ENCODE peak calls at places on chromosomes 5 and 9, in four cellular contexts. D is fibroblast of lung, V is AG09309, I is hepatocyte. L is an unnamed sample.

GRCh38 chr5:38008198-38008597 is 168.4 kb upstream of the GDNF start:
- DNase-seq in V (no peak), D (no peak), I (no peak), L (no peak)

GRCh38 chr9:101148344-101148743 is 119.8 kb downstream of the PLPPR1 start:
- DNase-seq in D (no peak), I (no peak), V (no peak), L (peak)

GRCh38 chr9:134010774-134011173 is 14.5 kb upstream of the BRD3OS start:
- DNase-seq in V (no peak), I (no peak), D (peak), L (no peak)

GRCh38 chr5:25862276-25862675 is 1176.1 kb downstream of the CDH9 start:
- DNase-seq in I (no peak), V (no peak), D (no peak), L (no peak)

GRCh38 chr5:89929173-89929572 is 480.4 kb downstream of the CETN3 start:
- DNase-seq in V (no peak), I (no peak), D (no peak), L (no peak)

GRCh38 chr9:71620806-71621205 is 147.5 kb downstream of the CEMIP2 start:
- DNase-seq in D (peak), I (no peak), V (no peak), L (no peak)

GRCh38 chr5:56984445-56984844 is 32.5 kb upstream of the MIER3 start:
- DNase-seq in D (peak), I (no peak), V (no peak), L (no peak)

GRCh38 chr9:93229636-93230035 is 45.7 kb downstream of the WNK2 start:
- DNase-seq in D (no peak), V (no peak), I (no peak), L (no peak)

GRCh38 chr9:126154869-126155268 is 171.8 kb upstream of the MVB12B start:
- DNase-seq in V (no peak), I (no peak), D (no peak), L (peak)

GRCh38 chr5:160297004-160297403 is 15.4 kb downstream of the CCNJL start:
- DNase-seq in D (no peak), V (no peak), I (no peak), L (no peak)

GRCh38 chr5:31047621-31048020 is 145.9 kb upstream of the CDH6 start:
- DNase-seq in I (no peak), D (no peak), V (no peak), L (no peak)

GRCh38 chr5:132293066-132293991 is 865 bp upstream of the SLC22A4 start:
- DNase-seq in D (peak), I (peak), V (no peak), L (peak)

GRCh38 chr5:178371362-178372090 is 138.9 kb upstream of the PHYKPL start:
- DNase-seq in V (no peak), D (no peak), I (no peak), L (peak)

GRCh38 chr5:91189480-91190332 is 193.4 kb downstream of the ARRDC3 start:
- DNase-seq in V (peak), D (peak), I (peak), L (no peak)

GRCh38 chr9:113309204-113309813 is 6.1 kb upstream of the RNF183 start:
- DNase-seq in D (peak), I (peak), V (no peak), L (peak)

GRCh38 chr5:3218916-3219650 is 376.5 kb upstream of the IRX1 start:
- DNase-seq in I (no peak), D (no peak), V (no peak), L (no peak)

GRCh38 chr9:135706288-135706687 is 4.3 kb downstream of the KCNT1 start:
- DNase-seq in D (no peak), I (no peak), V (no peak), L (no peak)

GRCh38 chr5:138664276-138664943 is 88.8 kb upstream of the CTNNA1 start:
- DNase-seq in I (peak), D (peak), V (peak), L (no peak)

GRCh38 chr9:77725820-77726219 is 77.7 kb upstream of the GNA14 start:
- DNase-seq in I (no peak), D (no peak), V (no peak), L (no peak)

GRCh38 chr5:134510970-134511795 is 14.3 kb upstream of the JADE2 start:
- DNase-seq in D (peak), V (no peak), I (peak), L (peak)

GRCh38 chr9:77819672-77820071 is 171.6 kb upstream of the GNA14 start:
- DNase-seq in I (no peak), V (no peak), D (peak), L (no peak)

GRCh38 chr5:33472805-33473409 is 32.1 kb downstream of the TARS1 start:
- DNase-seq in I (no peak), V (no peak), D (no peak), L (no peak)

GRCh38 chr9:124442360-124442759 is 7.9 kb upstream of the ADGRD2 start:
- DNase-seq in I (no peak), V (no peak), D (no peak), L (no peak)

GRCh38 chr9:94553029-94553938 is 1.6 kb upstream of the PCAT7 start:
- DNase-seq in D (no peak), V (no peak), I (peak), L (peak)

GRCh38 chr5:135883026-135883425 is 12.6 kb downstream of the IL9 start:
- DNase-seq in I (no peak), V (no peak), D (no peak), L (no peak)

GRCh38 chr5:180080670-180081280 is 9.2 kb upstream of the RNF130 start:
- DNase-seq in I (no peak), D (no peak), V (no peak), L (no peak)

GRCh38 chr5:10579537-10580521 is 16.0 kb downstream of the ANKRD33B start:
- DNase-seq in V (no peak), D (no peak), I (no peak), L (peak)

GRCh38 chr5:10578292-10578663 is 14.4 kb downstream of the ANKRD33B start:
- DNase-seq in I (no peak), D (no peak), V (no peak), L (no peak)

GRCh38 chr5:10577371-10578291 is 13.8 kb downstream of the ANKRD33B start:
- DNase-seq in I (no peak), D (peak), V (no peak), L (peak)

GRCh38 chr5:10580531-10581423 is 16.9 kb downstream of the ANKRD33B start:
- DNase-seq in I (no peak), D (no peak), V (no peak), L (peak)

GRCh38 chr5:10578869-10579268 is 15.0 kb downstream of the ANKRD33B start:
- DNase-seq in I (no peak), V (no peak), D (no peak), L (no peak)
- H3K4me3 ChIP-seq in I (no peak), V (no peak), D (no peak), L (no peak)

DNA sequence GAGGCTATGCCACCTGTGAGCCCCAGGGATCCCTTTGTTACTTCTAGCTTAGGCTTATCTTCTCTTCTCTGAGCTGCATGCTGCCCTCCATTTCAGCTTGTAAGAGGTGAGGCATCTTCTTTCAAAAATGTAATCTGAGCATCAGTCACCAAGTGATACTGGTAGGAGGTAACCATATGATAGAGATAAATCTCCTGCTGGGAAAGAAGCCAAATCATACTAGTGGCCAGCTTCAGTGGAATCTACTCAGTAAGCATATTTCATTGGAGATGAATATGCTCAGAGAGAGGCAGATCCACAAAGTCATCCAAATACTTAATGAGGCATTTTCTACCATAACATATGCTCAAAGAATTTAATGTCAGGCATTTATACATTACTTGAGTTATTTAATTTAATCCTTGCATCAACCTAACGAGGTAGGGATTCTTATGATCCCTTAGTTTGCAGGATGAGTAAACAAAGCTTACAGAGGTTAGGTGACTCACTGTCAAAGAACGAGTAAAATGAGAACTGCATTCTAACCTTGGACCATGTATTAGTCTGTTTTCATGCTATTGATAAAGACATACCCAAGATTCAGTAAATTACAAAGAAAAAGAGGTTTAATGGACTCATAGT is 50.9 kb upstream of the DMRTA1 start:
- DNase-seq in V (no peak), I (no peak), D (peak), L (no peak)
- H3K4me3 ChIP-seq in V (no peak), I (no peak), D (no peak), L (no peak)

GRCh38 chr5:106876665-106877194 is 794.0 kb downstream of the EFNA5 start:
- DNase-seq in V (no peak), D (no peak), I (no peak), L (no peak)
- H3K4me3 ChIP-seq in V (no peak), D (no peak), I (no peak), L (no peak)

DNA sequence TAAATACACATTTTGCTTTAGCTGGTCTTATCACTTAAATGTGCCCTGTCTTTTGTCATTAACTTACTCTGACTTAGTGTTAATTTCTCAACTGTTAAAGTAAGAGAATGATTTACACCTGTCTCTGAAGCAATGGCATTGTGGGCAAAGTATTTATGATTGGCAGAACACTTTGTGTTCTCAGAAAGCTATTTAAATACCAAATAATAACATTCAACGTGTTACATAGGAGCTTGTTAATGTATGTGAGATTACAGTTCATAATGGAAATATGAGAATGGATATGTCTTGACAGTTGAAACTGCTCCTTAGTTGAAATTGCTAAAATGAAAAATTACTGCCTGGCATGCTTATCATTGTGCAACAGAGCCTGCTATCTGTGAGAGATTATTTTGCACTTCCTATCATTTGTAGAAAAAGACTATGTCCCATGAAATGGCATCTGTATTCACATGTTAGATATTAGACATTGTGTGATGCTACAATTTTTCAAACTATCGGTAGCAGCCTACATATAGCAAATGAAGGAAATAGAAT is 46.1 kb downstream of the PRR16 start:
- DNase-seq in V (no peak), D (no peak), I (no peak), L (no peak)
- H3K4me3 ChIP-seq in V (no peak), D (no peak), I (no peak), L (no peak)

DNA sequence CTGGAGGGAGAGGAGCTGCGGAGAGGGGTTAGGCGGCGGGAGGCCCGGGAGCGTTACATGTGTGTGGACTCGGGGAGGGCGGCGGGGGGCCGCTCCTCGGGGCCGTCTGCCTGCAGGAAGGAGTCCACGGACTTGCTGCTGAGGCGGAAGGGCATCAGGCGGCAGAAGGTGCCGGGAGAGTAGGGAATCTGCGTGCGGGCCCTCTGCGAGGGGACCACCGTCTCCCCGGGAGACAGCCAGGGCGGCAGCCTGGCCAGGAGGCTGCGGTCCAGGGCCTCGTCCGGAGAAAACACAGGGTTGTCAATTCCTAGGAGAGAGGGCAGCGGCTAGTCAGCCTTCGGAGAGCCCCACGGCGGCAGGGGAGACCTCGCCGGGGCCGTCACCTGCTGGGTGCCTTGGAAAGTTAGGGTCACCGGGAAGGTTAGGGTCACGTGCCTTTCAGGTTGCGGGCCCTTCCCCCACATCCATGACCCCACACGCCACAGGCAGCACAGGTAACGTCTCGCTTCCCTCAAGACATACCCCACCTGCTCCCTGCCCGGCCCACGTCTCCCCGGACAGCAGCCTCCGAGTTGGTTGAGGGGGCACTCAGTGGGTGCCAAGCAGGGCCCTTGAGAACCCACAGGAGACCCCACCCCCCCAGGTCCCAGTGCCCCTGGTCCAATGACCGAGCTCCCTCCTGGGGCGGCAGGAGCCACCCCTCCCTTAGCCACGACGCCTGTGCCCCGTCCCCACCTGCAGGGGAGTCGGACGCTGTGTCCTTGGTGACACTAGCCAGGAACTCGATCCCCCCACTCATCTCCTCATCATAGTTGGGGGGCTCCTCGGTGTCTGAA is 32.1 kb downstream of the EXOC3 start:
- DNase-seq in D (peak), I (no peak), V (no peak), L (peak)
- H3K4me3 ChIP-seq in D (no peak), I (no peak), V (peak), L (peak)